ENCODE peak calls at places on chromosomes 7 and 10, in nine cellular contexts. One of them, this sample, is unnamed. For H3K4me1 and H3K36me3, the result is how much of the 10 kb centered on the place peaks cover.

GRCh38 chr10:132770061-132771021 is 15.6 kb downstream of the NKX6-2 start:
- DNase-seq in fibroblast of lung: no peak
- DNase-seq in SJCRH30: no peak
- DNase-seq in heart right ventricle: no peak
- DNase-seq in suprapubic skin: no peak
- DNase-seq in CD4-positive, CD25-positive, alpha-beta regulatory T cell: no peak
- DNase-seq in CD8-positive, alpha-beta memory T cell: no peak
- DNase-seq in body of pancreas: no peak
- DNase-seq in HCT116: no peak
- DNase-seq in this sample: no peak

GRCh38 chr7:144818516-144818915 is 17.3 kb downstream of the TPK1 start:
- DNase-seq in fibroblast of lung: peak
- DNase-seq in SJCRH30: peak
- DNase-seq in heart right ventricle: no peak
- DNase-seq in suprapubic skin: no peak
- DNase-seq in CD4-positive, CD25-positive, alpha-beta regulatory T cell: peak
- DNase-seq in CD8-positive, alpha-beta memory T cell: peak
- DNase-seq in body of pancreas: no peak
- DNase-seq in HCT116: no peak
- DNase-seq in this sample: no peak

GRCh38 chr7:99386584-99387238 is 12.2 kb downstream of the ARPC1B start:
- DNase-seq in fibroblast of lung: peak
- DNase-seq in SJCRH30: peak
- DNase-seq in heart right ventricle: no peak
- DNase-seq in suprapubic skin: no peak
- DNase-seq in CD4-positive, CD25-positive, alpha-beta regulatory T cell: peak
- DNase-seq in CD8-positive, alpha-beta memory T cell: peak
- DNase-seq in body of pancreas: no peak
- DNase-seq in HCT116: no peak
- DNase-seq in this sample: no peak

GRCh38 chr7:47361746-47362215 is 220.1 kb downstream of the TNS3 start:
- DNase-seq in fibroblast of lung: peak
- DNase-seq in SJCRH30: peak
- DNase-seq in heart right ventricle: peak
- DNase-seq in suprapubic skin: no peak
- DNase-seq in CD4-positive, CD25-positive, alpha-beta regulatory T cell: no peak
- DNase-seq in CD8-positive, alpha-beta memory T cell: no peak
- DNase-seq in body of pancreas: no peak
- DNase-seq in HCT116: peak
- DNase-seq in this sample: no peak

GRCh38 chr7:32070406-32071360 is at the start of gene PDE1C:
- DNase-seq in fibroblast of lung: no peak
- DNase-seq in SJCRH30: no peak
- DNase-seq in heart right ventricle: peak
- DNase-seq in suprapubic skin: no peak
- DNase-seq in CD4-positive, CD25-positive, alpha-beta regulatory T cell: no peak
- DNase-seq in CD8-positive, alpha-beta memory T cell: no peak
- DNase-seq in body of pancreas: no peak
- DNase-seq in HCT116: no peak
- DNase-seq in this sample: no peak

GRCh38 chr7:103075337-103075918 is 488 bp downstream of the ARMC10 start:
- DNase-seq in fibroblast of lung: peak
- DNase-seq in SJCRH30: peak
- DNase-seq in heart right ventricle: peak
- DNase-seq in suprapubic skin: peak
- DNase-seq in CD4-positive, CD25-positive, alpha-beta regulatory T cell: peak
- DNase-seq in CD8-positive, alpha-beta memory T cell: peak
- DNase-seq in body of pancreas: peak
- DNase-seq in HCT116: no peak
- DNase-seq in this sample: no peak

GRCh38 chr10:7491949-7492659 is 81.3 kb upstream of the SFMBT2 start:
- DNase-seq in fibroblast of lung: no peak
- DNase-seq in SJCRH30: no peak
- DNase-seq in heart right ventricle: no peak
- DNase-seq in suprapubic skin: no peak
- DNase-seq in CD4-positive, CD25-positive, alpha-beta regulatory T cell: no peak
- DNase-seq in CD8-positive, alpha-beta memory T cell: no peak
- DNase-seq in body of pancreas: no peak
- DNase-seq in HCT116: no peak
- DNase-seq in this sample: no peak

GRCh38 chr10:122678266-122678665 is 21.4 kb downstream of the C10orf120 start:
- DNase-seq in fibroblast of lung: no peak
- DNase-seq in SJCRH30: peak
- DNase-seq in heart right ventricle: no peak
- DNase-seq in suprapubic skin: no peak
- DNase-seq in CD4-positive, CD25-positive, alpha-beta regulatory T cell: no peak
- DNase-seq in CD8-positive, alpha-beta memory T cell: no peak
- DNase-seq in body of pancreas: no peak
- DNase-seq in HCT116: no peak
- DNase-seq in this sample: no peak

GRCh38 chr7:46934198-46934825 is 647.6 kb downstream of the TNS3 start:
- DNase-seq in fibroblast of lung: peak
- DNase-seq in SJCRH30: no peak
- DNase-seq in heart right ventricle: no peak
- DNase-seq in suprapubic skin: no peak
- DNase-seq in CD4-positive, CD25-positive, alpha-beta regulatory T cell: no peak
- DNase-seq in CD8-positive, alpha-beta memory T cell: no peak
- DNase-seq in body of pancreas: no peak
- DNase-seq in HCT116: no peak
- DNase-seq in this sample: no peak

GRCh38 chr10:110862961-110863360 is 8.8 kb upstream of the PDCD4 start:
- DNase-seq in fibroblast of lung: no peak
- DNase-seq in SJCRH30: no peak
- DNase-seq in heart right ventricle: no peak
- DNase-seq in suprapubic skin: no peak
- DNase-seq in CD4-positive, CD25-positive, alpha-beta regulatory T cell: no peak
- DNase-seq in CD8-positive, alpha-beta memory T cell: no peak
- DNase-seq in body of pancreas: no peak
- DNase-seq in HCT116: no peak
- DNase-seq in this sample: no peak
- H3K4me1 ChIP-seq in fibroblast of lung: under half
- H3K4me1 ChIP-seq in SJCRH30: half or more
- H3K4me1 ChIP-seq in heart right ventricle: half or more
- H3K4me1 ChIP-seq in suprapubic skin: half or more
- H3K4me1 ChIP-seq in CD4-positive, CD25-positive, alpha-beta regulatory T cell: half or more
- H3K4me1 ChIP-seq in CD8-positive, alpha-beta memory T cell: half or more
- H3K4me1 ChIP-seq in body of pancreas: half or more
- H3K4me1 ChIP-seq in HCT116: under half
- H3K4me1 ChIP-seq in this sample: under half

GRCh38 chr7:50598455-50599343 is 33.5 kb upstream of the DDC start:
- DNase-seq in fibroblast of lung: no peak
- DNase-seq in SJCRH30: no peak
- DNase-seq in heart right ventricle: no peak
- DNase-seq in suprapubic skin: no peak
- DNase-seq in CD4-positive, CD25-positive, alpha-beta regulatory T cell: no peak
- DNase-seq in CD8-positive, alpha-beta memory T cell: no peak
- DNase-seq in body of pancreas: no peak
- DNase-seq in HCT116: no peak
- DNase-seq in this sample: no peak
- H3K36me3 ChIP-seq in fibroblast of lung: under half
- H3K36me3 ChIP-seq in SJCRH30: under half
- H3K36me3 ChIP-seq in heart right ventricle: under half
- H3K36me3 ChIP-seq in suprapubic skin: under half
- H3K36me3 ChIP-seq in CD4-positive, CD25-positive, alpha-beta regulatory T cell: under half
- H3K36me3 ChIP-seq in CD8-positive, alpha-beta memory T cell: under half
- H3K36me3 ChIP-seq in body of pancreas: under half
- H3K36me3 ChIP-seq in HCT116: under half
- H3K36me3 ChIP-seq in this sample: under half

DNA sequence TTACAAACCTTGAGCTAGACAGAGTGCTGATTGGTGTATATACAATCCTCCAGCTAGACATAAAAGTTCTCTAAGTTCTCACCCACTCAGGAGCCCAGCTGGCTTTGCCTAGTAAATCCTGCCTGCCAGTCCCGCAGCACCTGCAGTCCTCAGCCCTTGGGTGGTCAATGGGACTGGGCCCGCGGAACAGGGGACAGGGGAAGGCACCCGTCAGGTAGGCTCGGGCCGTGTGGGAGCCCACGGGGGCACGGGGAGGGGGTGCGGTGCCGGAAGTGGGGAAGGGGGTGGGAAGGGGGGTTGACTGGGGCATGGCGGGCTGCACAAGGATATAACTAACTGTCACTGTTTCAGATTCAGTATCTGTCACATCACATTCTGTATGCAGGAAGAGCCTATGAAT is 205.2 kb upstream of the PLPP4 start:
- DNase-seq in fibroblast of lung: no peak
- DNase-seq in SJCRH30: no peak
- DNase-seq in heart right ventricle: no peak
- DNase-seq in suprapubic skin: no peak
- DNase-seq in CD4-positive, CD25-positive, alpha-beta regulatory T cell: no peak
- DNase-seq in CD8-positive, alpha-beta memory T cell: no peak
- DNase-seq in body of pancreas: no peak
- DNase-seq in HCT116: no peak
- DNase-seq in this sample: no peak
- H3K27ac ChIP-seq in fibroblast of lung: no peak
- H3K27ac ChIP-seq in SJCRH30: no peak
- H3K27ac ChIP-seq in heart right ventricle: no peak
- H3K27ac ChIP-seq in suprapubic skin: no peak
- H3K27ac ChIP-seq in CD4-positive, CD25-positive, alpha-beta regulatory T cell: no peak
- H3K27ac ChIP-seq in CD8-positive, alpha-beta memory T cell: no peak
- H3K27ac ChIP-seq in body of pancreas: no peak
- H3K27ac ChIP-seq in HCT116: no peak
- H3K27ac ChIP-seq in this sample: no peak

GRCh38 chr7:27137603-27138410 is 5.7 kb downstream of the HOXA5 start:
- DNase-seq in fibroblast of lung: peak
- DNase-seq in SJCRH30: no peak
- DNase-seq in heart right ventricle: no peak
- DNase-seq in suprapubic skin: no peak
- DNase-seq in CD4-positive, CD25-positive, alpha-beta regulatory T cell: no peak
- DNase-seq in CD8-positive, alpha-beta memory T cell: no peak
- DNase-seq in body of pancreas: no peak
- DNase-seq in HCT116: no peak
- DNase-seq in this sample: no peak
- H3K4me1 ChIP-seq in fibroblast of lung: under half
- H3K4me1 ChIP-seq in SJCRH30: under half
- H3K4me1 ChIP-seq in heart right ventricle: under half
- H3K4me1 ChIP-seq in suprapubic skin: under half
- H3K4me1 ChIP-seq in CD4-positive, CD25-positive, alpha-beta regulatory T cell: under half
- H3K4me1 ChIP-seq in CD8-positive, alpha-beta memory T cell: under half
- H3K4me1 ChIP-seq in body of pancreas: under half
- H3K4me1 ChIP-seq in HCT116: half or more
- H3K4me1 ChIP-seq in this sample: under half

DNA sequence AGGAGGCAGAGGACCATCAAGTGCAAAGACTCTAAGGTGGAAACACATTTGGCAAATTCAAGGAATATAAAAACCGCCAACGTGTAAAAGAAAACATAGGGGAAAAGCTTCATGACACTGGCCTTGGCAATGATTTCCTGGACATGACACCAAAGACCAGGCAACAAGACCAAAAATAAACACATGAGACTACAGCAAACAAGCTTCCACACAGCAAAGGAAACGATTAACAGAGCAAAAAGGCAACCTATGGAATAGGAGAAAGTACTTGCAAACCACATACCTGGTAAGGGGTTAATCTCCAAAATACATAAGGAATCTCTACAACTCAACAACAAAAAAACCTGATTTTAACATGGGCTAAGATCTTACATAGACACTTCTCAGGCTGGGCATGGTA is 3.5 kb downstream of the GSTO1 start:
- DNase-seq in fibroblast of lung: no peak
- DNase-seq in SJCRH30: no peak
- DNase-seq in heart right ventricle: no peak
- DNase-seq in suprapubic skin: no peak
- DNase-seq in CD4-positive, CD25-positive, alpha-beta regulatory T cell: no peak
- DNase-seq in CD8-positive, alpha-beta memory T cell: no peak
- DNase-seq in body of pancreas: no peak
- DNase-seq in HCT116: no peak
- DNase-seq in this sample: no peak
- H3K36me3 ChIP-seq in fibroblast of lung: under half
- H3K36me3 ChIP-seq in SJCRH30: under half
- H3K36me3 ChIP-seq in heart right ventricle: under half
- H3K36me3 ChIP-seq in suprapubic skin: under half
- H3K36me3 ChIP-seq in CD4-positive, CD25-positive, alpha-beta regulatory T cell: under half
- H3K36me3 ChIP-seq in CD8-positive, alpha-beta memory T cell: under half
- H3K36me3 ChIP-seq in body of pancreas: under half
- H3K36me3 ChIP-seq in HCT116: half or more
- H3K36me3 ChIP-seq in this sample: under half

GRCh38 chr10:119655566-119656001 is 4.4 kb downstream of the BAG3 start:
- DNase-seq in fibroblast of lung: peak
- DNase-seq in SJCRH30: no peak
- DNase-seq in heart right ventricle: peak
- DNase-seq in suprapubic skin: no peak
- DNase-seq in CD4-positive, CD25-positive, alpha-beta regulatory T cell: peak
- DNase-seq in CD8-positive, alpha-beta memory T cell: peak
- DNase-seq in body of pancreas: peak
- DNase-seq in HCT116: no peak
- DNase-seq in this sample: no peak
- H3K27ac ChIP-seq in fibroblast of lung: peak
- H3K27ac ChIP-seq in SJCRH30: no peak
- H3K27ac ChIP-seq in heart right ventricle: peak
- H3K27ac ChIP-seq in suprapubic skin: peak
- H3K27ac ChIP-seq in CD4-positive, CD25-positive, alpha-beta regulatory T cell: peak
- H3K27ac ChIP-seq in CD8-positive, alpha-beta memory T cell: peak
- H3K27ac ChIP-seq in body of pancreas: peak
- H3K27ac ChIP-seq in HCT116: no peak
- H3K27ac ChIP-seq in this sample: no peak

GRCh38 chr7:5773661-5774086 is 7.8 kb downstream of the RNF216 start:
- DNase-seq in fibroblast of lung: peak
- DNase-seq in SJCRH30: peak
- DNase-seq in heart right ventricle: no peak
- DNase-seq in suprapubic skin: peak
- DNase-seq in CD4-positive, CD25-positive, alpha-beta regulatory T cell: no peak
- DNase-seq in CD8-positive, alpha-beta memory T cell: no peak
- DNase-seq in body of pancreas: peak
- DNase-seq in HCT116: peak
- DNase-seq in this sample: no peak
- H3K4me1 ChIP-seq in fibroblast of lung: under half
- H3K4me1 ChIP-seq in SJCRH30: under half
- H3K4me1 ChIP-seq in heart right ventricle: under half
- H3K4me1 ChIP-seq in suprapubic skin: under half
- H3K4me1 ChIP-seq in CD4-positive, CD25-positive, alpha-beta regulatory T cell: under half
- H3K4me1 ChIP-seq in CD8-positive, alpha-beta memory T cell: half or more
- H3K4me1 ChIP-seq in body of pancreas: under half
- H3K4me1 ChIP-seq in HCT116: half or more
- H3K4me1 ChIP-seq in this sample: under half

DNA sequence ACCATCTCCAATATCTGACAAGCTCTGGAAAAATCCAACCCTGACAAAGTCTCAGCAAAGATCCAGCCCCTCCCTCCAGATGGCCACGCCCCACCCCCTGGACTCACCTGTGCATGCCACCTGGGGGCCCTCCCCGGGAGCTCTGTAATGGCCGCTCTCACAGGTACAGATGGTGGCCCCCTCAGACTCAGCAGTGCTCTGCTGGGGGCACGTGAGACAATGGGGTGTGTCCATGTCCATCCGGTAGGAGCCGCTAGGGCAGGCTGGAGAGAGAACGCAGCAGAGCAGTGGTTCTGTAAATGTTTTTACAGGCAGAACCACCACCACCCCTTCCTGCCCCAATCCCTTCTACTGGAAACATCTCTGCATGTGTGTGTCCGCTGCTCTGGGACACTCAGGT is 9.5 kb downstream of the EPHA1 start:
- DNase-seq in fibroblast of lung: no peak
- DNase-seq in SJCRH30: no peak
- DNase-seq in heart right ventricle: no peak
- DNase-seq in suprapubic skin: no peak
- DNase-seq in CD4-positive, CD25-positive, alpha-beta regulatory T cell: no peak
- DNase-seq in CD8-positive, alpha-beta memory T cell: no peak
- DNase-seq in body of pancreas: no peak
- DNase-seq in HCT116: no peak
- DNase-seq in this sample: no peak
- H3K36me3 ChIP-seq in fibroblast of lung: under half
- H3K36me3 ChIP-seq in SJCRH30: under half
- H3K36me3 ChIP-seq in heart right ventricle: under half
- H3K36me3 ChIP-seq in suprapubic skin: under half
- H3K36me3 ChIP-seq in CD4-positive, CD25-positive, alpha-beta regulatory T cell: under half
- H3K36me3 ChIP-seq in CD8-positive, alpha-beta memory T cell: under half
- H3K36me3 ChIP-seq in body of pancreas: under half
- H3K36me3 ChIP-seq in HCT116: under half
- H3K36me3 ChIP-seq in this sample: half or more

GRCh38 chr10:97331304-97331703 is 3.2 kb downstream of the FRAT2 start:
- DNase-seq in fibroblast of lung: no peak
- DNase-seq in SJCRH30: no peak
- DNase-seq in heart right ventricle: no peak
- DNase-seq in suprapubic skin: no peak
- DNase-seq in CD4-positive, CD25-positive, alpha-beta regulatory T cell: no peak
- DNase-seq in CD8-positive, alpha-beta memory T cell: no peak
- DNase-seq in body of pancreas: no peak
- DNase-seq in HCT116: no peak
- DNase-seq in this sample: no peak
- H3K27ac ChIP-seq in fibroblast of lung: no peak
- H3K27ac ChIP-seq in SJCRH30: no peak
- H3K27ac ChIP-seq in heart right ventricle: no peak
- H3K27ac ChIP-seq in suprapubic skin: no peak
- H3K27ac ChIP-seq in CD4-positive, CD25-positive, alpha-beta regulatory T cell: no peak
- H3K27ac ChIP-seq in CD8-positive, alpha-beta memory T cell: no peak
- H3K27ac ChIP-seq in body of pancreas: peak
- H3K27ac ChIP-seq in HCT116: no peak
- H3K27ac ChIP-seq in this sample: no peak

This sample was measured in iPS DF 6.9.